ENCODE peak calls at places on chromosomes 12 and 14, in seven cellular contexts. One of them, this sample, is unnamed.
A peak's percentile ranks its signal among the peaks of the same experiment; 100 is the strongest.

GRCh38 chr14:104375551-104376201 is 203.9 kb upstream of the C14orf180 start:
- DNase-seq in ascending aorta: no peak
- DNase-seq in A549: no peak
- DNase-seq in stomach: no peak
- DNase-seq in tibial artery: no peak
- DNase-seq in thoracic aorta: no peak
- DNase-seq in SK-N-SH: no peak
- DNase-seq in this sample: no peak

GRCh38 chr12:56775638-56776037 is 12.5 kb downstream of the HSD17B6 start:
- DNase-seq in ascending aorta: no peak
- DNase-seq in A549: no peak
- DNase-seq in stomach: no peak
- DNase-seq in tibial artery: no peak
- DNase-seq in thoracic aorta: no peak
- DNase-seq in SK-N-SH: no peak
- DNase-seq in this sample: no peak

GRCh38 chr14:55579724-55580400 is at the start of gene KTN1:
- DNase-seq in ascending aorta: peak; percentile 24
- DNase-seq in A549: peak; percentile 84
- DNase-seq in stomach: peak; percentile 86
- DNase-seq in tibial artery: peak; percentile 90
- DNase-seq in thoracic aorta: no peak
- DNase-seq in SK-N-SH: peak; percentile 94
- DNase-seq in this sample: peak; percentile 84

GRCh38 chr12:48690990-48691389 is 9.0 kb upstream of the KANSL2 start:
- DNase-seq in ascending aorta: no peak
- DNase-seq in A549: no peak
- DNase-seq in stomach: no peak
- DNase-seq in tibial artery: no peak
- DNase-seq in thoracic aorta: no peak
- DNase-seq in SK-N-SH: no peak
- DNase-seq in this sample: no peak

GRCh38 chr14:101105045-101105444 is 201.5 kb upstream of the RTL1 start:
- DNase-seq in ascending aorta: no peak
- DNase-seq in A549: no peak
- DNase-seq in stomach: no peak
- DNase-seq in tibial artery: no peak
- DNase-seq in thoracic aorta: no peak
- DNase-seq in SK-N-SH: no peak
- DNase-seq in this sample: peak; percentile 4

GRCh38 chr14:61479746-61480502 is 158.5 kb downstream of the PRKCH start:
- DNase-seq in ascending aorta: no peak
- DNase-seq in A549: no peak
- DNase-seq in stomach: no peak
- DNase-seq in tibial artery: no peak
- DNase-seq in thoracic aorta: no peak
- DNase-seq in SK-N-SH: no peak
- DNase-seq in this sample: no peak

GRCh38 chr12:109440851-109441490 is 36.1 kb downstream of the KCTD10 start:
- DNase-seq in ascending aorta: no peak
- DNase-seq in A549: no peak
- DNase-seq in stomach: no peak
- DNase-seq in tibial artery: no peak
- DNase-seq in thoracic aorta: no peak
- DNase-seq in SK-N-SH: peak; percentile 57
- DNase-seq in this sample: no peak

GRCh38 chr14:105203057-105203494 is 22.0 kb upstream of the NUDT14 start:
- DNase-seq in ascending aorta: no peak
- DNase-seq in A549: peak; percentile 66
- DNase-seq in stomach: peak; percentile 85
- DNase-seq in tibial artery: peak; percentile 84
- DNase-seq in thoracic aorta: peak; percentile 38
- DNase-seq in SK-N-SH: peak; percentile 93
- DNase-seq in this sample: peak; percentile 78

GRCh38 chr12:99658950-99659349 is 11.4 kb downstream of the GARIN6 start:
- DNase-seq in ascending aorta: no peak
- DNase-seq in A549: peak; percentile 30
- DNase-seq in stomach: no peak
- DNase-seq in tibial artery: no peak
- DNase-seq in thoracic aorta: no peak
- DNase-seq in SK-N-SH: no peak
- DNase-seq in this sample: no peak

GRCh38 chr12:84038241-84038640 is 874.4 kb downstream of the SLC6A15 start:
- DNase-seq in ascending aorta: no peak
- DNase-seq in A549: no peak
- DNase-seq in stomach: no peak
- DNase-seq in tibial artery: no peak
- DNase-seq in thoracic aorta: no peak
- DNase-seq in SK-N-SH: no peak
- DNase-seq in this sample: no peak

GRCh38 chr12:67655829-67656614 is 7.5 kb downstream of the DYRK2 start:
- DNase-seq in ascending aorta: no peak
- DNase-seq in A549: no peak
- DNase-seq in stomach: no peak
- DNase-seq in tibial artery: no peak
- DNase-seq in thoracic aorta: no peak
- DNase-seq in SK-N-SH: no peak
- DNase-seq in this sample: no peak

GRCh38 chr12:90287585-90287984 is 578.9 kb upstream of the ATP2B1 start:
- DNase-seq in ascending aorta: no peak
- DNase-seq in A549: no peak
- DNase-seq in stomach: no peak
- DNase-seq in tibial artery: no peak
- DNase-seq in thoracic aorta: no peak
- DNase-seq in SK-N-SH: no peak
- DNase-seq in this sample: no peak

GRCh38 chr12:43090981-43091380 is 461.0 kb downstream of the ADAMTS20 start:
- DNase-seq in ascending aorta: no peak
- DNase-seq in A549: no peak
- DNase-seq in stomach: no peak
- DNase-seq in tibial artery: no peak
- DNase-seq in thoracic aorta: no peak
- DNase-seq in SK-N-SH: no peak
- DNase-seq in this sample: no peak
- H3K27ac ChIP-seq in ascending aorta: no peak overlapping the region
- H3K27ac ChIP-seq in A549: no peak overlapping the region
- H3K27ac ChIP-seq in stomach: no peak overlapping the region
- H3K27ac ChIP-seq in tibial artery: no peak overlapping the region
- H3K27ac ChIP-seq in thoracic aorta: no peak overlapping the region
- H3K27ac ChIP-seq in SK-N-SH: no peak overlapping the region
- H3K27ac ChIP-seq in this sample: no peak overlapping the region

GRCh38 chr12:66539451-66539850 is 139.4 kb downstream of the GRIP1 start:
- DNase-seq in ascending aorta: no peak
- DNase-seq in A549: no peak
- DNase-seq in stomach: no peak
- DNase-seq in tibial artery: no peak
- DNase-seq in thoracic aorta: no peak
- DNase-seq in SK-N-SH: no peak
- DNase-seq in this sample: no peak
- H3K4me1 ChIP-seq in ascending aorta: no peaks in the 10 kb centered on the region
- H3K4me1 ChIP-seq in A549: no peaks in the 10 kb centered on the region
- H3K4me1 ChIP-seq in stomach: peaks cover 5% of the 10 kb centered on the region
- H3K4me1 ChIP-seq in tibial artery: no peaks in the 10 kb centered on the region
- H3K4me1 ChIP-seq in thoracic aorta: no peaks in the 10 kb centered on the region
- H3K4me1 ChIP-seq in SK-N-SH: no peaks in the 10 kb centered on the region
- H3K4me1 ChIP-seq in this sample: no peaks in the 10 kb centered on the region

GRCh38 chr12:101720118-101720517 is 19.1 kb downstream of the SYCP3 start:
- DNase-seq in ascending aorta: no peak
- DNase-seq in A549: no peak
- DNase-seq in stomach: no peak
- DNase-seq in tibial artery: no peak
- DNase-seq in thoracic aorta: no peak
- DNase-seq in SK-N-SH: no peak
- DNase-seq in this sample: no peak

GRCh38 chr12:101713930-101714329 is 16.5 kb downstream of the CHPT1 start:
- DNase-seq in ascending aorta: no peak
- DNase-seq in A549: no peak
- DNase-seq in stomach: no peak
- DNase-seq in tibial artery: no peak
- DNase-seq in thoracic aorta: no peak
- DNase-seq in SK-N-SH: no peak
- DNase-seq in this sample: no peak

GRCh38 chr12:101715045-101715444 is 17.6 kb downstream of the CHPT1 start:
- DNase-seq in ascending aorta: no peak
- DNase-seq in A549: no peak
- DNase-seq in stomach: no peak
- DNase-seq in tibial artery: no peak
- DNase-seq in thoracic aorta: no peak
- DNase-seq in SK-N-SH: no peak
- DNase-seq in this sample: no peak

DNA sequence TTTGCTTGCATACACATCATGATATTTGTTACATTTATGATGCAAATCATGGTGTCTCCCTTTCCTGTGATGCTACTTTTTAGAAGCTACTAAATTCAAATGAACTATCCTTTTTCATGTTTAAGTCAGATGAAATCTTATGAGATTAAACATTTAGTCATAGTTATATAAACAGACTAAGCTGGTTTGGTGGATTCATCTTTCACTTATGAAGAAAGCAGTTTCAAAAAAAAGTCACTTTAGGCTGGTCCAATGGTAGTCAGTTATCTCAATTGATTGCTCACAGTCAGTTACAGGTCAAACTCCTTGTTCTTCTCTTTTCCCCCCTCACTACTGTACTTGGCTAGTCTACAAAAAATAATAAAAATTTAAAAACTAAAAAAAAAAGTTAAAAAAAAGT is 19.7 kb downstream of the SYCP3 start:
- DNase-seq in ascending aorta: no peak
- DNase-seq in A549: no peak
- DNase-seq in stomach: no peak
- DNase-seq in tibial artery: no peak
- DNase-seq in thoracic aorta: no peak
- DNase-seq in SK-N-SH: no peak
- DNase-seq in this sample: no peak
- TF ChIP-seq CTCF in ascending aorta: no peak
- TF ChIP-seq CTCF in A549: no peak
- TF ChIP-seq CTCF in stomach: no peak
- TF ChIP-seq CTCF in tibial artery: no peak
- TF ChIP-seq CTCF in thoracic aorta: no peak
- TF ChIP-seq CTCF in SK-N-SH: no peak
- TF ChIP-seq CTCF in this sample: no peak

GRCh38 chr12:2963760-2964292 is 4.6 kb downstream of the TEAD4 start:
- DNase-seq in ascending aorta: no peak
- DNase-seq in A549: no peak
- DNase-seq in stomach: no peak
- DNase-seq in tibial artery: no peak
- DNase-seq in thoracic aorta: no peak
- DNase-seq in SK-N-SH: no peak
- DNase-seq in this sample: no peak
- H3K27ac ChIP-seq in ascending aorta: peak overlapping the region; percentile 40
- H3K27ac ChIP-seq in A549: no peak overlapping the region
- H3K27ac ChIP-seq in stomach: peak overlapping the region; percentile 19
- H3K27ac ChIP-seq in tibial artery: no peak overlapping the region
- H3K27ac ChIP-seq in thoracic aorta: peak overlapping the region; percentile 26
- H3K27ac ChIP-seq in SK-N-SH: no peak overlapping the region
- H3K27ac ChIP-seq in this sample: no peak overlapping the region

GRCh38 chr14:71783786-71784185 is 148.4 kb upstream of the RGS6 start:
- DNase-seq in ascending aorta: no peak
- DNase-seq in A549: no peak
- DNase-seq in stomach: no peak
- DNase-seq in tibial artery: no peak
- DNase-seq in thoracic aorta: no peak
- DNase-seq in SK-N-SH: no peak
- DNase-seq in this sample: no peak
- H3K4me1 ChIP-seq in ascending aorta: no peaks in the 10 kb centered on the region
- H3K4me1 ChIP-seq in A549: no peaks in the 10 kb centered on the region
- H3K4me1 ChIP-seq in stomach: no peaks in the 10 kb centered on the region
- H3K4me1 ChIP-seq in tibial artery: no peaks in the 10 kb centered on the region
- H3K4me1 ChIP-seq in thoracic aorta: no peaks in the 10 kb centered on the region
- H3K4me1 ChIP-seq in SK-N-SH: no peaks in the 10 kb centered on the region
- H3K4me1 ChIP-seq in this sample: no peaks in the 10 kb centered on the region